ENCODE peak calls at places on chromosomes 12 and 14, in six cellular contexts. Y, D, F, A, S and R are unnamed samples.
A peak's percentile ranks its signal among the peaks of the same experiment; 100 is the strongest.

GRCh38 chr12:106030210-106031175 is 108.3 kb downstream of the NUAK1 start:
- DNase-seq in A (no peak), Y (no peak), F (peak; percentile 82), S (peak; percentile 83), D (no peak), R (peak; percentile 96)

GRCh38 chr12:100234591-100235304 is 32.1 kb downstream of the DEPDC4 start:
- DNase-seq in D (no peak), S (peak; percentile 41), A (no peak), Y (no peak), F (peak; percentile 51), R (peak; percentile 16)

GRCh38 chr12:116749884-116750283 is 11.8 kb downstream of the RNFT2 start:
- DNase-seq in D (no peak), F (no peak), A (no peak), Y (no peak), S (no peak), R (no peak)

GRCh38 chr12:75854681-75855309 is 176.8 kb downstream of the PHLDA1 start:
- DNase-seq in A (no peak), S (no peak), D (no peak), Y (no peak), F (no peak), R (no peak)

GRCh38 chr12:124283326-124283725 is 11.6 kb upstream of the RFLNA start:
- DNase-seq in Y (no peak), F (no peak), S (no peak), D (no peak), A (no peak), R (no peak)

GRCh38 chr12:56151672-56152131 is 685 bp upstream of the MYL6B start:
- DNase-seq in A (peak; percentile 69), Y (peak; percentile 63), D (no peak), F (no peak), S (peak; percentile 84), R (no peak)

GRCh38 chr14:52355526-52355925 is 41.4 kb downstream of the PTGER2 start:
- DNase-seq in S (no peak), A (no peak), F (no peak), Y (no peak), D (no peak), R (no peak)

GRCh38 chr12:4168041-4168440 is 105.5 kb upstream of the CCND2 start:
- DNase-seq in Y (no peak), F (no peak), D (no peak), S (no peak), A (no peak), R (no peak)

GRCh38 chr14:29822430-29822709 is 105.3 kb downstream of the PRKD1 start:
- DNase-seq in F (no peak), A (no peak), D (no peak), S (no peak), Y (no peak), R (no peak)

GRCh38 chr12:108332791-108333382 is 6.2 kb downstream of the CMKLR1 start:
- DNase-seq in S (peak; percentile 19), F (no peak), Y (peak; percentile 58), A (peak; percentile 20), D (no peak), R (no peak)

GRCh38 chr14:100540926-100541620 is 46.1 kb downstream of the BEGAIN start:
- DNase-seq in D (no peak), F (no peak), A (peak; percentile 82), S (no peak), Y (no peak), R (no peak)

GRCh38 chr12:50240096-50240791 is 43.1 kb downstream of the LIMA1 start:
- DNase-seq in S (peak; percentile 48), A (no peak), F (no peak), Y (no peak), D (no peak), R (no peak)

GRCh38 chr12:125453751-125454150 is 388.5 kb downstream of the AACS start:
- DNase-seq in F (no peak), S (no peak), Y (no peak), D (peak; percentile 15), A (no peak), R (no peak)

GRCh38 chr14:79056879-79057278 is 886.7 kb downstream of the NRXN3 start:
- DNase-seq in Y (no peak), A (no peak), S (no peak), D (no peak), F (peak; percentile 87), R (no peak)

GRCh38 chr12:105705235-105705634 is 374.7 kb downstream of the C12orf75 start:
- DNase-seq in F (no peak), D (no peak), A (no peak), S (no peak), Y (no peak), R (no peak)

GRCh38 chr12:34399631-34400422 is 377.5 kb downstream of the ALG10 start:
- DNase-seq in F (no peak), Y (peak; percentile 16), D (no peak), S (no peak), A (peak; percentile 5), R (no peak)

GRCh38 chr12:6280053-6280469 is 30.4 kb upstream of the PLEKHG6 start:
- DNase-seq in F (peak; percentile 79), Y (peak; percentile 88), A (peak; percentile 93), D (no peak), S (peak; percentile 94), R (peak; percentile 97)

GRCh38 chr14:97713023-97713422 is 915.8 kb downstream of the VRK1 start:
- DNase-seq in D (no peak), Y (no peak), F (no peak), A (no peak), S (no peak), R (no peak)

GRCh38 chr12:22228022-22228875 is 106.3 kb downstream of the ST8SIA1 start:
- DNase-seq in F (no peak), Y (no peak), S (no peak), D (no peak), A (no peak), R (peak; percentile 55)

GRCh38 chr14:65850429-65851145 is 438.1 kb downstream of the FUT8 start:
- DNase-seq in Y (no peak), D (no peak), S (no peak), F (no peak), A (no peak), R (no peak)

GRCh38 chr12:54002915-54003339 is 3.0 kb downstream of the HOXC9 start:
- DNase-seq in D (no peak), S (no peak), A (no peak), F (no peak), Y (no peak), R (no peak)

GRCh38 chr14:61277232-61277631 is 3.9 kb downstream of the TMEM30B start:
- DNase-seq in A (no peak), D (no peak), S (no peak), F (no peak), Y (no peak), R (no peak)

GRCh38 chr12:11758087-11758837 is 108.8 kb downstream of the ETV6 start:
- DNase-seq in Y (no peak), S (no peak), D (peak; percentile 9), A (no peak), F (no peak), R (no peak)

GRCh38 chr12:79451988-79452387 is 238.8 kb downstream of the PAWR start:
- DNase-seq in F (peak; percentile 36), Y (no peak), S (peak; percentile 10), D (no peak), A (peak; percentile 20), R (peak; percentile 85)

GRCh38 chr12:46959484-46959883 is 119.9 kb upstream of the PCED1B start:
- DNase-seq in F (peak; percentile 32), A (no peak), D (no peak), S (no peak), Y (no peak), R (peak; percentile 98)

GRCh38 chr12:51869490-51869865 is 18.4 kb upstream of the ANKRD33 start:
- DNase-seq in S (no peak), F (no peak), A (no peak), Y (no peak), D (no peak), R (no peak)

GRCh38 chr12:53500776-53501614 is at the start of gene TARBP2:
- DNase-seq in A (peak; percentile 98), Y (peak; percentile 98), S (peak; percentile 100), D (peak; percentile 99), F (peak; percentile 99), R (peak; percentile 98)

DNA sequence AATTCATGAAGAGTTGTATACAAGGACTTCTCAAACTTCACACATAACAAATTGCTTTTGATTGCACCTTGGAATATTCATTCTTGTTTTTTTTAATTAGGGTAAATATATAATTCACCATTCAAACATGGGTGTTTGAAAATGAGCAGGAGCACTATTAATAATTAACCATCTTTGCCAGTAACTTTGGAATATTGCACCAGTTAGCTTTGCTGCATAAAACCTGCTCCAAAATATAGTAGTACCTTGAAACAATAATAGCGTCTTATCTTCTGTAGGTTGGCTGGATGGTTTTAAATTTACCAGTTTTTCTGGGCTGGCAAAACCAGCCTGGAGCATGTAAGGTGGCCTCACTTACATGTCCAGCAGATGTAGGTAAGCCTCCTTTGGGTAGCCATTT is 1112.4 kb downstream of the TRHDE start:
- DNase-seq in F (no peak), S (no peak), A (no peak), Y (no peak), D (no peak), R (no peak)
- H3K27ac ChIP-seq in F (no peak overlapping the region), S (no peak overlapping the region), A (peak overlapping the region; percentile 16), Y (no peak overlapping the region), D (no peak overlapping the region), R (no peak overlapping the region)

GRCh38 chr14:98756749-98757148 is 515.2 kb downstream of the BCL11B start:
- DNase-seq in D (no peak), A (no peak), F (no peak), Y (peak; percentile 5), S (no peak), R (no peak)
- H3K27ac ChIP-seq in D (no peak overlapping the region), A (no peak overlapping the region), F (no peak overlapping the region), Y (no peak overlapping the region), S (no peak overlapping the region), R (no peak overlapping the region)

GRCh38 chr12:15323530-15323929 is 1.2 kb downstream of the PTPRO start:
- DNase-seq in Y (no peak), F (no peak), S (no peak), A (no peak), D (no peak), R (no peak)
- H3K27ac ChIP-seq in Y (no peak overlapping the region), F (no peak overlapping the region), S (no peak overlapping the region), A (no peak overlapping the region), D (no peak overlapping the region), R (no peak overlapping the region)

GRCh38 chr12:10384191-10384590 is 5.7 kb downstream of the KLRK1 start:
- DNase-seq in S (no peak), D (no peak), Y (no peak), F (no peak), A (no peak), R (no peak)
- H3K27ac ChIP-seq in S (no peak overlapping the region), D (no peak overlapping the region), Y (no peak overlapping the region), F (no peak overlapping the region), A (no peak overlapping the region), R (no peak overlapping the region)

GRCh38 chr12:41846718-41847117 is 298.0 kb downstream of the GXYLT1 start:
- DNase-seq in D (no peak), A (no peak), F (no peak), S (no peak), Y (no peak), R (no peak)
- H3K27ac ChIP-seq in D (no peak overlapping the region), A (no peak overlapping the region), F (no peak overlapping the region), S (no peak overlapping the region), Y (no peak overlapping the region), R (no peak overlapping the region)

DNA sequence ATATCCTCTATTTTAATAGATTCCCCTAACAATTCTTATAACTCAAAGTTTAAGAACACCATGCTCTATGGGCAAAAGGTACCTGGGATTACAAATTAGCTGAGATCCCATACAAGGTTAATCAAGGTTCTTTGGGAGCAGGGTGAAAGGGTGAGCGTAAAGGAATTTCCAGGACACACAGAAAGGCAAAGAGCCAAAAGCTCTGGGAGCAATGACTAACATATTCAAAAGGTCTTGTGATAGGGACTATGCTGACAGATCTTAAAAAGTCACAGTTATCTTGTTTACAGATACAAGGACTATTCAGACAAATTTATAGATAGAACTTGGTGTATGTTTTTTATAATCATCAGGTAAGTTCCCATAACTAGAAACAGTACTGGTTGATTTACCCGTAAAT is 19.5 kb upstream of the PPFIBP1 start:
- DNase-seq in Y (no peak), F (no peak), D (no peak), S (no peak), A (no peak), R (no peak)
- H3K27ac ChIP-seq in Y (no peak overlapping the region), F (no peak overlapping the region), D (no peak overlapping the region), S (no peak overlapping the region), A (no peak overlapping the region), R (no peak overlapping the region)